ENCODE peak calls at places on chromosomes 16 and 17, in ten cellular contexts. S is A549, A is GM23248, E is SHP77, V is Caco-2, D is foreskin fibroblast, J is NCI-H2171, N is ureter, M is lung, K is NCI-H774. G is an unnamed sample.

GRCh38 chr17:7626956-7627249 is 718 bp downstream of the SAT2 start:
- DNase-seq in S (no peak), A (peak), E (no peak), V (no peak), D (no peak), J (no peak), N (no peak), M (no peak), K (no peak), G (no peak)

GRCh38 chr16:69315486-69316311 is 4.5 kb downstream of the VPS4A start:
- DNase-seq in S (no peak), A (no peak), E (no peak), V (peak), D (no peak), J (no peak), N (no peak), M (no peak), K (no peak), G (no peak)

GRCh38 chr16:27067138-27067537 is 411 bp downstream of the C16orf82 start:
- DNase-seq in S (no peak), A (peak), E (peak), V (no peak), D (no peak), J (no peak), N (no peak), M (no peak), K (peak), G (no peak)

GRCh38 chr16:86910146-86910805 is 331.9 kb downstream of the FOXL1 start:
- DNase-seq in S (no peak), A (no peak), E (no peak), V (no peak), D (no peak), J (no peak), N (no peak), M (no peak), K (no peak), G (no peak)

GRCh38 chr16:526181-527014 is 1.1 kb upstream of the CAPN15 start:
- DNase-seq in S (no peak), A (peak), E (no peak), V (peak), D (no peak), J (no peak), N (no peak), M (peak), K (no peak), G (no peak)

GRCh38 chr16:65666132-65666869 is 544.4 kb upstream of the CDH11 start:
- DNase-seq in S (no peak), A (no peak), E (no peak), V (peak), D (no peak), J (no peak), N (no peak), M (no peak), K (no peak), G (no peak)

GRCh38 chr17:49431743-49432142 is 17.1 kb upstream of the PHB1 start:
- DNase-seq in S (no peak), A (no peak), E (no peak), V (peak), D (no peak), J (no peak), N (no peak), M (no peak), K (no peak), G (no peak)

GRCh38 chr17:31696184-31696602 is 162.9 kb downstream of the COPRS start:
- DNase-seq in S (no peak), A (peak), E (no peak), V (peak), D (peak), J (no peak), N (peak), M (peak), K (no peak), G (peak)

GRCh38 chr16:1899641-1900451 is 18.4 kb downstream of the HS3ST6 start:
- DNase-seq in S (no peak), A (no peak), E (peak), V (no peak), D (no peak), J (no peak), N (no peak), M (peak), K (peak), G (no peak)

GRCh38 chr17:74603032-74603635 is 11.1 kb upstream of the CD300LD start:
- DNase-seq in S (no peak), A (no peak), E (no peak), V (no peak), D (no peak), J (no peak), N (no peak), M (no peak), K (no peak), G (no peak)

G was measured in HuH-7.